ENCODE peak calls at places on chromosomes 11 and 22, in ten cellular contexts. M, Y, H, P, J, Z, W, K, U and V are unnamed samples.

GRCh38 chr11:108340958-108341357 is 118.1 kb downstream of the ATM start:
- DNase-seq in M (no peak), Y (no peak), H (peak; percentile 37), P (no peak), J (no peak), Z (no peak), W (no peak), K (no peak), U (no peak), V (no peak)

GRCh38 chr11:19869466-19869865 is 156.8 kb downstream of the NAV2 start:
- DNase-seq in M (no peak), Y (no peak), H (no peak), P (no peak), J (no peak), Z (no peak), W (no peak), K (no peak), U (no peak), V (no peak)

GRCh38 chr11:8006349-8006977 is 19.3 kb downstream of the EIF3F start:
- DNase-seq in M (peak; percentile 52), Y (peak; percentile 31), H (peak; percentile 92), P (no peak), J (peak; percentile 33), Z (peak; percentile 53), W (peak; percentile 7), K (peak; percentile 71), U (peak; percentile 60), V (peak; percentile 7)

GRCh38 chr11:125494987-125495725 is 909 bp downstream of the FEZ1 start:
- DNase-seq in M (peak; percentile 51), Y (peak; percentile 37), H (peak; percentile 77), P (peak; percentile 29), J (no peak), Z (no peak), W (no peak), K (peak; percentile 31), U (no peak), V (no peak)

GRCh38 chr22:19134176-19134831 is 3.2 kb downstream of the TSSK2 start:
- DNase-seq in M (no peak), Y (no peak), H (no peak), P (no peak), J (no peak), Z (no peak), W (no peak), K (no peak), U (no peak), V (no peak)

GRCh38 chr11:113376156-113376555 is 11.4 kb upstream of the ANKK1 start:
- DNase-seq in M (no peak), Y (no peak), H (no peak), P (no peak), J (no peak), Z (no peak), W (no peak), K (peak; percentile 30), U (no peak), V (peak; percentile 16)

GRCh38 chr22:47943729-47944700 is 1181.6 kb downstream of the TBC1D22A start:
- DNase-seq in M (no peak), Y (no peak), H (no peak), P (no peak), J (no peak), Z (no peak), W (no peak), K (no peak), U (no peak), V (no peak)

GRCh38 chr22:46537221-46537945 is at the start of gene CELSR1:
- DNase-seq in M (no peak), Y (peak; percentile 28), H (peak; percentile 71), P (peak; percentile 68), J (no peak), Z (peak; percentile 79), W (no peak), K (peak; percentile 11), U (no peak), V (no peak)

GRCh38 chr11:86798988-86799387 is 1.4 kb upstream of the PRSS23 start:
- DNase-seq in M (no peak), Y (no peak), H (no peak), P (no peak), J (peak; percentile 66), Z (no peak), W (no peak), K (peak; percentile 92), U (peak; percentile 65), V (no peak)

GRCh38 chr11:103543456-103543855 is 434.2 kb downstream of the DYNC2H1 start:
- DNase-seq in M (no peak), Y (no peak), H (no peak), P (no peak), J (no peak), Z (no peak), W (no peak), K (no peak), U (no peak), V (no peak)

GRCh38 chr22:41315586-41315985 is 14.3 kb downstream of the ZC3H7B start:
- DNase-seq in M (no peak), Y (no peak), H (no peak), P (no peak), J (no peak), Z (no peak), W (no peak), K (no peak), U (no peak), V (no peak)

GRCh38 chr22:28989035-28989464 is 72.6 kb downstream of the C22orf31 start:
- DNase-seq in M (no peak), Y (no peak), H (peak; percentile 73), P (no peak), J (no peak), Z (no peak), W (no peak), K (no peak), U (no peak), V (no peak)
- H3K4me3 ChIP-seq in M (no peak overlapping the region), Y (no peak overlapping the region), H (peak overlapping the region; percentile 26), P (no peak overlapping the region), J (no peak overlapping the region), Z (no peak overlapping the region), W (no peak overlapping the region), K (no peak overlapping the region), U (no peak overlapping the region), V (no peak overlapping the region)

DNA sequence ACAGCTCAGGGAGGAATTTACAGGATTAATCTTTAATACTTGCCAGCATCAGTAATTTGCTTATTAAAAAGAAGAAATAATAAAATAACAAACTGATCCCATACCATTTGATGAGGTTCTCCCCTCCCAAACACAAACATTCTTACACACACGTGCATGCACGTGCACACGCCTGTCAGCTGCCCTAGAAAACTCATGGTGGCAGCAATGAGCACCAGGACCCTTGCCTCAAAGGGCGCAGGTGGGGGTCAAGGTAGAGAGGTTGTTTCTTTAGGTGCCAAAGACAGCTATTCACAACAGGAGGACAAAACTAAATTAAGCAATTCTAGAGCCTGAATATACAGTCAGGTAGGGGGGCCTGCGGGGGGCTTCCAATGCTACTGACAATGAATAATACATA is 219.3 kb downstream of the BUD13 start:
- DNase-seq in M (no peak), Y (no peak), H (no peak), P (no peak), J (no peak), Z (no peak), W (no peak), K (no peak), U (no peak), V (no peak)
- TF ChIP-seq CTCF in M (no peak), Y (no peak), H (peak; percentile 56), P (no peak), J (no peak), Z (no peak), W (no peak), K (no peak), U (no peak), V (peak; percentile 24)

GRCh38 chr22:36478966-36479365 is 2.5 kb downstream of the TXN2 start:
- DNase-seq in M (no peak), Y (no peak), H (no peak), P (no peak), J (no peak), Z (no peak), W (no peak), K (no peak), U (no peak), V (no peak)

GRCh38 chr22:36486619-36487384 is 5.4 kb upstream of the TXN2 start:
- DNase-seq in M (peak; percentile 78), Y (no peak), H (peak; percentile 81), P (no peak), J (no peak), Z (peak; percentile 36), W (no peak), K (peak; percentile 68), U (no peak), V (no peak)

GRCh38 chr22:36480941-36481392 is 473 bp downstream of the TXN2 start:
- DNase-seq in M (no peak), Y (no peak), H (no peak), P (no peak), J (no peak), Z (no peak), W (peak; percentile 65), K (no peak), U (no peak), V (no peak)

DNA sequence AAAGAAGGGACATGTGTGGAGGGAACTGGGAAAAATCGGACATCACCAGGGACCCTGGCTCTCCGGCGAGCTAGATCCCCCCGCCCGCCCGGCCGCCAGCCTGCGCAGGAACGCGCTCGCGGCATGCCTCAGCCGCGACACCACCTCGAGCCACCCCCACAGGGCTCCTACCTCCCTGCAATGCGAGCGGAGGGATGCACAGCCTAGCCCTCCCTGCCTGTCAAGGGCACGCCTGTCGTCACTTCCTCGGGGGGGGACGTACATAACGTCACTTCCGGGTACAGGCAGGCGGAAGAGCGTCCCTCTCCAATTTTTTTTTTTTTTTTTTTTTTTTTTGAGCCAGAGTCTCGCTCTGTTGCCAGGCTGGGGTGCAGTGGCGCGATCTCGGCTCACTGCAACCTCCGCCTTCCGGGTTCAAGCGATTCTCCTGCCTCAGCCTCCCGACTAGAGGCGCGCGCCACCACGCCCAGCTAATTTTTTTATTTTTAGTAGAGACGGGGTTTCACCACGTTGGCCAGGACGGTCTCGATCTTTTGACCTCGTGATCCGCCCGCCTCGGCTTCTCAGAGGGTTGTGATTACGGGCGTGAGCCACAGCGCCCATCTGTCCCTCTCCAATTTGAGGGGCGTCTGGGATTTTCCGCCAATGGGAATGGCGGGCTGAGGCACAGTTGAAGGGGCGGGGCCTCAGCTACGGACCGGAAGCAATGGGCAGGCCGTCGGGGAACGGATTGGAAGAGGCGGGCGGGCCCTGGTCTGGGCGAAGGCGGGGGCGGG is at the start of gene TXN2:
- DNase-seq in M (peak; percentile 98), Y (peak; percentile 98), H (peak; percentile 98), P (peak; percentile 96), J (no peak), Z (peak; percentile 96), W (peak; percentile 82), K (peak; percentile 95), U (peak; percentile 89), V (peak; percentile 91)
- H3K4me3 ChIP-seq in M (peak within 1 kb of the TSS; percentile 68), Y (peak within 1 kb of the TSS; percentile 92), H (peak within 1 kb of the TSS; percentile 84), P (peak within 1 kb of the TSS; percentile 56), J (peak within 1 kb of the TSS; percentile 61), Z (peak within 1 kb of the TSS; percentile 43), W (peak within 1 kb of the TSS; percentile 96), K (peak within 1 kb of the TSS; percentile 64), U (peak within 1 kb of the TSS; percentile 64), V (peak within 1 kb of the TSS; percentile 56)

DNA sequence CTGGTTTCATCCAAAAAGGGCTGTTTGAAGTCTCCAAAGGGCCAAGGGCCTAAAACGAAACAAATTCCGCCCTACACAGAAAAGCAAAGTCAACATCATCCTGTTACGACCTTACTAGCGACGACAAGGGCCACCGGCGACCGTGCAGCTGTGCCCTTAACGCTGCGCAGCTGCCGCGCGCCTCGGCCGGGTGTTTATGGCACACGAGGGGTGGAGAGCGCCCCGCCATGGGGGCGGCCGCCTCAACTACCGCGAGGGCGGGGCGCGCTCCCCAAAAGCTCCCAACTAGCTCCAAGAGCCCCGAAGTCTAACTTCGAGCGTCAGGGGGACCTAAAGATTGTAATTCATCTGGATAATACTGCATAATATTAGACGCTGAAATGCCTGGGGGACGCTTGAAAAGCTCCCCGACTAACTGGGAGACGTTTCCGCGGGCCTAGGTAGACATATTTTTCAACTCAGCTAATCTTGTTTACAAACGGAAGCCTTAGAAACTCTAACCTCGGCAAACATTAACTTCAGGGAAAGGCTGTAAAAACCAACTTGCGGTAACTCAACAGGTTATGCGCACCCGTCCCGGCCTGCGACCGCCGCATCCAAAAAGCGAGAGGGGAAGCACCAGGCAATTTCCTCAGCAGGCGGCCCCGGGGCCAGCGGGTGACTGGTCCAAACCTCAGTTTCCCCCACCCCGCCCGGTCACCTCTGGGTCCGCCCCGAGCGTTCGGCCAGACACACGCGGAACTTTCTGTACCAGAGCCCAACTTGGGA is 688 bp downstream of the TMEM123 start:
- DNase-seq in M (peak; percentile 86), Y (peak; percentile 70), H (peak; percentile 78), P (peak; percentile 87), J (no peak), Z (peak; percentile 58), W (no peak), K (peak; percentile 28), U (no peak), V (peak; percentile 72)
- TF ChIP-seq CTCF in M (peak; percentile 12), Y (no peak), H (peak; percentile 16), P (no peak), J (no peak), Z (no peak), W (peak; percentile 27), K (peak; percentile 17), U (peak; percentile 27), V (peak; percentile 25)